ENCODE peak calls at places on chromosomes 1 and 21, in seven cellular contexts. B is foreskin keratinocyte, O is iPS DF 6.9, M is OCI-LY7, T is upper lobe of right lung, V is mesenchymal stem cell, D is IMR-90. Q is an unnamed sample. For H3K4me1, the result is how much of the 10 kb centered on the place peaks cover.

GRCh38 chr1:210709694-210710093 is 381.0 kb downstream of the HHAT start:
- DNase-seq in B (peak), O (no peak), M (no peak), T (no peak), V (peak), D (no peak), Q (no peak)

GRCh38 chr1:246532519-246532918 is 25.4 kb upstream of the SMYD3 start:
- DNase-seq in B (no peak), O (no peak), M (no peak), T (no peak), V (no peak), D (peak), Q (no peak)

GRCh38 chr1:223017291-223017690 is 125.8 kb downstream of the TLR5 start:
- DNase-seq in B (no peak), O (no peak), M (no peak), T (no peak), V (no peak), D (no peak), Q (no peak)

GRCh38 chr1:29986986-29987385 is 736.4 kb downstream of the MATN1 start:
- DNase-seq in B (no peak), O (no peak), M (no peak), T (no peak), V (no peak), D (no peak), Q (no peak)

GRCh38 chr1:17052038-17052437 is 1.8 kb downstream of the SDHB start:
- DNase-seq in B (no peak), O (no peak), M (no peak), T (no peak), V (no peak), D (no peak), Q (no peak)

GRCh38 chr1:19477284-19478240 is 7.8 kb downstream of the CAPZB start:
- DNase-seq in B (no peak), O (no peak), M (peak), T (no peak), V (peak), D (no peak), Q (no peak)

GRCh38 chr1:182413486-182413885 is 13.0 kb upstream of the TEDDM1 start:
- DNase-seq in B (no peak), O (no peak), M (no peak), T (no peak), V (no peak), D (no peak), Q (no peak)

GRCh38 chr1:117339866-117340357 is 27.3 kb upstream of the MAN1A2 start:
- DNase-seq in B (peak), O (no peak), M (peak), T (no peak), V (peak), D (peak), Q (no peak)

GRCh38 chr1:235992868-235993267 is 72.0 kb downstream of the NID1 start:
- DNase-seq in B (no peak), O (no peak), M (no peak), T (no peak), V (no peak), D (no peak), Q (no peak)

GRCh38 chr1:151311589-151312331 is 15.5 kb downstream of the PI4KB start:
- DNase-seq in B (peak), O (no peak), M (no peak), T (no peak), V (peak), D (peak), Q (peak)

GRCh38 chr1:117537291-117537920 is 68.4 kb upstream of the TENT5C start:
- DNase-seq in B (peak), O (peak), M (peak), T (peak), V (no peak), D (no peak), Q (no peak)

GRCh38 chr1:176878750-176879536 is 285.6 kb downstream of the ASTN1 start:
- DNase-seq in B (no peak), O (peak), M (peak), T (no peak), V (no peak), D (no peak), Q (no peak)

GRCh38 chr1:33237579-33237978 is 18.7 kb upstream of the ZNF362 start:
- DNase-seq in B (no peak), O (no peak), M (no peak), T (no peak), V (no peak), D (no peak), Q (no peak)

GRCh38 chr1:181936768-181937581 is 124.5 kb downstream of the ZNF648 start:
- DNase-seq in B (peak), O (peak), M (peak), T (peak), V (no peak), D (no peak), Q (no peak)

GRCh38 chr1:231729541-231729940 is 103.0 kb downstream of the DISC1 start:
- DNase-seq in B (no peak), O (no peak), M (no peak), T (no peak), V (no peak), D (no peak), Q (no peak)

GRCh38 chr1:220370041-220370700 is 97.9 kb upstream of the RAB3GAP2 start:
- DNase-seq in B (peak), O (no peak), M (no peak), T (no peak), V (peak), D (peak), Q (no peak)

GRCh38 chr1:235712812-235713211 is 63.2 kb upstream of the GNG4 start:
- DNase-seq in B (no peak), O (no peak), M (no peak), T (no peak), V (no peak), D (peak), Q (no peak)

GRCh38 chr1:9145021-9145668 is 16.2 kb upstream of the GPR157 start:
- DNase-seq in B (no peak), O (no peak), M (no peak), T (no peak), V (peak), D (peak), Q (no peak)

GRCh38 chr21:14482165-14482564 is 64.0 kb downstream of the SAMSN1 start:
- DNase-seq in B (no peak), O (no peak), M (no peak), T (no peak), V (no peak), D (no peak), Q (no peak)

GRCh38 chr1:205750683-205751651 is 985 bp upstream of the NUCKS1 start:
- DNase-seq in B (no peak), O (no peak), M (no peak), T (no peak), V (peak), D (no peak), Q (no peak)

GRCh38 chr1:150798509-150798908 is 9.6 kb downstream of the CTSK start:
- DNase-seq in B (no peak), O (no peak), M (no peak), T (no peak), V (no peak), D (peak), Q (no peak)

GRCh38 chr1:32056598-32056997 is 16.1 kb upstream of the TMEM39B start:
- DNase-seq in B (no peak), O (no peak), M (no peak), T (no peak), V (no peak), D (no peak), Q (no peak)
- H3K4me1 ChIP-seq in B (under half), O (under half), M (under half), T (under half), V (under half), D (under half), Q (under half)

DNA sequence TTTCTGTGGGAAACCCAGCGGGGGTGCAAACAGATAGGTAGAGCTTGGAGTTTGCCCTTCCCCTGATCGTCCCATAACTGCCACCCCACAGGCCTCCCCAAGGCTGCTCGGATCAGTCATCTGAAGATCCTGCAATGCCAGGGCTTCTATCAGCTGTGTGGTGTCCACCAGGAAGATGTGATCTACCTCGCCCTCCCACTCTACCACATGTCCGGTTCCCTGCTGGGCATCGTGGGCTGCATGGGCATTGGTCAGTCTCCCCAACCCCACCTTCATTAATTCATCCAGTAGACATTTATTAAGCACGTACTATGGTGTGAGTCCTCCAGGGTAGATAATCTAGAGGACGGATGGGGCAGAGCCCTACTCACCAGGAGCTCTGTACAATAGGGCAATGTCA is 1.8 kb downstream of the SLC27A3 start:
- DNase-seq in B (no peak), O (no peak), M (no peak), T (no peak), V (no peak), D (no peak), Q (no peak)
- H3K4me1 ChIP-seq in B (under half), O (under half), M (under half), T (half or more), V (under half), D (under half), Q (under half)

GRCh38 chr1:22875240-22875639 is 97.4 kb downstream of the LACTBL1 start:
- DNase-seq in B (no peak), O (no peak), M (no peak), T (no peak), V (no peak), D (no peak), Q (no peak)

GRCh38 chr1:22874785-22875184 is 97.9 kb downstream of the LACTBL1 start:
- DNase-seq in B (no peak), O (no peak), M (no peak), T (no peak), V (no peak), D (no peak), Q (no peak)

GRCh38 chr1:22877112-22877915 is 95.4 kb downstream of the LACTBL1 start:
- DNase-seq in B (no peak), O (no peak), M (no peak), T (no peak), V (no peak), D (no peak), Q (no peak)

GRCh38 chr1:22876359-22877111 is 96.1 kb downstream of the LACTBL1 start:
- DNase-seq in B (no peak), O (no peak), M (no peak), T (no peak), V (peak), D (peak), Q (no peak)

GRCh38 chr1:22875851-22876250 is 96.8 kb downstream of the LACTBL1 start:
- DNase-seq in B (no peak), O (no peak), M (no peak), T (no peak), V (no peak), D (no peak), Q (no peak)
- H3K4me1 ChIP-seq in B (under half), O (under half), M (under half), T (under half), V (half or more), D (under half), Q (under half)

GRCh38 chr1:208581252-208581651 is 337.1 kb upstream of the PLXNA2 start:
- DNase-seq in B (no peak), O (no peak), M (no peak), T (no peak), V (no peak), D (no peak), Q (no peak)
- H3K4me1 ChIP-seq in B (under half), O (under half), M (under half), T (under half), V (under half), D (under half), Q (under half)

GRCh38 chr21:38308785-38309119 is 52.0 kb downstream of the KCNJ15 start:
- DNase-seq in B (no peak), O (no peak), M (no peak), T (no peak), V (no peak), D (no peak), Q (no peak)

GRCh38 chr21:38306833-38307232 is 50.0 kb downstream of the KCNJ15 start:
- DNase-seq in B (no peak), O (no peak), M (no peak), T (no peak), V (peak), D (peak), Q (no peak)

GRCh38 chr21:38310619-38311018 is 53.8 kb downstream of the KCNJ15 start:
- DNase-seq in B (no peak), O (no peak), M (no peak), T (no peak), V (peak), D (peak), Q (no peak)

GRCh38 chr21:38306407-38306806 is 49.6 kb downstream of the KCNJ15 start:
- DNase-seq in B (no peak), O (no peak), M (no peak), T (no peak), V (no peak), D (peak), Q (no peak)

DNA sequence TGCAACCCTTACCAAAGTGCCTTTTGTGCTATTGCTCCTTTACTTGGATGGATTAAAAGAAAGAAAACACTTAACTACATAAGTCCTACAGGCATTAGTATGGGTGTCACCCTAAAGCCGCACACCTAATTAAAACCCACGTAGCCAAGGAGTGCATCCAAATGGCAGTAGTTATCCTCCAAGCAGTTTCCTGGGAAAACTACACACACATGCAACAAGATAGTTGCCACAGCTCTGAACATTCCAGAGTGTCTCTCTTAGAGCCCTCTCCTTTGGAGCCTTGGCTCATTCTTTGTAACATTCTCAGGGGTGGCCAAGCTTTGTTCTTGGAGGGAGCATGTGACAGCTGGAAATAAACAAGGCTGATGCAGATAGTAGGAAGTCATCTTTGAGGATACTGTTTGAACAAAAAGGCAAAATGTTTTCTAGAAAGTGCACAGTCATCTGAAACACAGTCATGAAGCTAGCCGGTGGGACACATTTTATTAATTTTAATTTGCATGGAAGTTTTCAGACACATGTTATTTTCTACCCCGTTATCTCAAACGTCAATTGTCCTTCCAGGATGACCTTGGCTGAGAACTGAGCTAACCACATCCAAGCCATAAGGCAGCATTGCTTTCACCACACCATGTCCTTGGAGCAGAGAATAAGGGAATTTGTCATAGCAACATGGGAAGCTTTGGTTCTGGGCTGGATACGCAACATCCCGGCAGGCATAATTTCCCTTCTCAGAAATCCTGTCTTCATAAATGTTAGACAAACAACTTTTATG is 51.4 kb downstream of the KCNJ15 start:
- DNase-seq in B (no peak), O (no peak), M (no peak), T (no peak), V (peak), D (peak), Q (peak)
- H3K4me1 ChIP-seq in B (under half), O (under half), M (under half), T (under half), V (under half), D (under half), Q (under half)

GRCh38 chr1:39397487-39397886 is 93.9 kb upstream of the BMP8A start:
- DNase-seq in B (no peak), O (no peak), M (no peak), T (no peak), V (no peak), D (no peak), Q (no peak)

GRCh38 chr1:39395357-39395831 is 96.0 kb upstream of the BMP8A start:
- DNase-seq in B (peak), O (no peak), M (peak), T (no peak), V (peak), D (peak), Q (no peak)

GRCh38 chr1:39396671-39397070 is 94.8 kb upstream of the BMP8A start:
- DNase-seq in B (no peak), O (no peak), M (no peak), T (no peak), V (peak), D (no peak), Q (no peak)

GRCh38 chr1:39394598-39394997 is 96.8 kb upstream of the BMP8A start:
- DNase-seq in B (peak), O (no peak), M (peak), T (no peak), V (no peak), D (no peak), Q (no peak)

DNA sequence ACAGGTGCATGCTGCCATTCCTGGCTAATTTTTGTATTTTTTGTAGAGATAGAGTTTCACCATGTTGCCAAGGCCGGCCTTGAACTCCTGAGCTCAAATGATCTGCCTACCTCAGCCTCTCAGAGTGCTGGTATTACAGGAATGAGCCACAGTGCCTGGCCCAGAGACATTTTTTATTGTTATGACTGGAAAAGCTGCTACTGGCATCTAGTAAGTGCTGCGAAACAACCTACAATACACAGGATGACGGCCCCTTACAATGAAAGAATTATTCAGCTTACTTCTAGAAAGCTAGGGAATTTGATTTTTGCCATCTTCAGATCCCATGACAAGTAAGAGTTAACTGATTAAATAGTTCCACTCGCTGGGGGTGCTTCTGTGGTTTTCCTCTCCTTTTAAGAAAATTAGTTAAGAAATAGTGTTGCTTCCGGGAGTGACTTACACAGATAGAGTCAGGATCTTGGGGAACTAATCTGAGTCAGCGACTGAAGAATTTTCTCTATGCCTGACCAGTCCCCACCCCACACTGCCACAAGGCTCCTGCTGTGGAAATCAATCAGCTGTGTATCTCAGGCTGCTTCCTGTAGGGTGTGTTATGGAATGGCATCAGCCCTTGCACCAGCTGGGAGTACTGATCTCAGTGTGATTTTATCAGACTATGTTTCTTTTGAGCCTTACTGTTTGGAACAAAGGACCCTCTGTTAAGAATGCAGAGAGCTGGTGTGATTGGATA is 93.0 kb upstream of the BMP8A start:
- DNase-seq in B (peak), O (no peak), M (no peak), T (peak), V (peak), D (peak), Q (peak)
- H3K4me1 ChIP-seq in B (half or more), O (under half), M (under half), T (half or more), V (under half), D (under half), Q (half or more)

DNA sequence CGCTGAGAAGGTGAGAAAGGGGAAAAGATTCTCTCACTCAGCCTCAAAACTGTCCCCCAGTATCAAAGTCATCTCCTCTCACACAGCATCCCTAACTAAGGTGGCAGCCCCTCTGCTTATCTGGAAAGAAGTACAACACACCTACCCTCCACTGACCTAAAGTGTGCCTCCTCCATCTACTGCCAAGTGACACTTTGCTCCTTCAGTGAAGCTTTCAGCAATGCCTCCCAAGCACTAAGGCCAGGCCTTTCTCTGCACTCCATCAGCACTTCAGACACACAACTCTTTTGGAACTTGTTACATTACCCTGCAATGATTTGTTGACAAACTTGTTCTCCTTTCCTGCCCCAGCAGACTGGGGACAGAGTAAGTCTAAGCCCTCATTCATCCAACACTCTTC is 1.4 kb downstream of the SH3BP5L start:
- DNase-seq in B (no peak), O (no peak), M (no peak), T (no peak), V (no peak), D (no peak), Q (peak)
- H3K4me1 ChIP-seq in B (under half), O (under half), M (under half), T (half or more), V (under half), D (under half), Q (half or more)

DNA sequence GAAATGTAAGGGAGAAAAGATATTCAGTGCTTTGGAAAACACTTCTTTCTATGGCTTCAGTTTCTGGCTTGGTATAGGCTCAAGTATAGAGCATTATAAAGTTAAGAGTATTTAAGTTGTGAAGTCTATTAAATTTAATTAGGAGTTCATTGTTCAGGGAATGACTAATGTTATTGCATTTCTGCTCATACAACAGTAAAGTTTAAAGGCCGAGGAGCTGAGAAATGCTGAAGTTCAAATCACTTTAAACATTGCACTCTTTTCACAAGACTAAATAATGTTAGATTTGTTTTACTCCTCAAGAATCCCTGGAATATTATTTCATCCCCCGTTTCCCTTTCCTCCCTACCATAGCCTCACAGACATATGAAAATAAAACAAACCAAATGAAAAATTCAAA is 30.1 kb downstream of the RGS5 start:
- DNase-seq in B (no peak), O (no peak), M (no peak), T (no peak), V (no peak), D (no peak), Q (no peak)
- H3K4me1 ChIP-seq in B (under half), O (under half), M (under half), T (under half), V (under half), D (under half), Q (under half)

DNA sequence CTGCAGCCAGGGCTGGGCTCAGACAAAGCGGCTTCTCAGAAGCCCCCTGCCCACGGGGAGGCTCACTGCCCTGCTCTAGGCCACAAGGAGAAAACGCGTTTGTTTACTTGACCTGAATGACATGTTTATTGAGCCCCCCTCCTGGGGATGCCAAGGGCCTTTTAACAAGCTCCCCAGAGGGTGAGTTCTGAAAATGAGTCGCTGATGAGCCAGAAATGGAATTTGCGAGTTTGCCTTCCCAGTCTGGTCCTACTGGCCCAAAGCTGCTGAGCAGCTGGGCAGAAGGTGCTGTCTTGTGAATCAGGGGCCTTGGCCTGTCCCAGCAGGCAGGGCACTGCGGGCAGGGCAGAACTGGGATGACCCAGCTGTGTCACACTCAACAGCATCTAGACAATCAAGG is 120.6 kb downstream of the SYF2 start:
- DNase-seq in B (peak), O (no peak), M (no peak), T (no peak), V (no peak), D (no peak), Q (no peak)
- H3K4me1 ChIP-seq in B (under half), O (under half), M (under half), T (under half), V (under half), D (under half), Q (under half)